ENCODE peak calls at places on chromosomes 2 and 18, in five cellular contexts. S is heart right ventricle, F is HepG2, G is brain microvascular endothelial cell, O is adrenal gland. Q is an unnamed sample. For H3K27me3, the result is how much of the 10 kb centered on the place peaks cover.

GRCh38 chr2:24923106-24923505 is 3.1 kb upstream of the ADCY3 start:
- DNase-seq in S (no peak), F (no peak), G (no peak), O (no peak), Q (no peak)

GRCh38 chr2:129906139-129906860 is 73.2 kb upstream of the RAB6C start:
- DNase-seq in S (no peak), F (no peak), G (no peak), O (peak), Q (no peak)

GRCh38 chr2:160402997-160403979 is 90.3 kb downstream of the RBMS1 start:
- DNase-seq in S (no peak), F (no peak), G (no peak), O (no peak), Q (peak)

GRCh38 chr18:58045265-58046086 is 1.4 kb downstream of the NEDD4L start:
- DNase-seq in S (peak), F (peak), G (no peak), O (peak), Q (peak)

GRCh38 chr2:55133467-55134315 is 83.4 kb upstream of the RTN4 start:
- DNase-seq in S (no peak), F (peak), G (peak), O (peak), Q (no peak)

GRCh38 chr2:157565550-157565949 is 63.1 kb downstream of the ACVR1C start:
- DNase-seq in S (no peak), F (no peak), G (no peak), O (no peak), Q (no peak)

GRCh38 chr18:58580623-58581022 is 48.3 kb downstream of the ALPK2 start:
- DNase-seq in S (no peak), F (no peak), G (no peak), O (no peak), Q (no peak)

GRCh38 chr2:176621350-176621749 is 352.1 kb downstream of the MTX2 start:
- DNase-seq in S (no peak), F (peak), G (no peak), O (no peak), Q (no peak)

GRCh38 chr2:222799262-222799918 is 61.4 kb upstream of the ACSL3 start:
- DNase-seq in S (no peak), F (no peak), G (no peak), O (no peak), Q (no peak)

GRCh38 chr18:79413426-79413825 is 17.7 kb downstream of the NFATC1 start:
- DNase-seq in S (no peak), F (no peak), G (no peak), O (no peak), Q (no peak)

GRCh38 chr2:29228276-29228675 is 113.1 kb downstream of the CLIP4 start:
- DNase-seq in S (no peak), F (no peak), G (no peak), O (no peak), Q (peak)

GRCh38 chr2:134228493-134228903 is 25.4 kb upstream of the MGAT5 start:
- DNase-seq in S (no peak), F (peak), G (no peak), O (no peak), Q (no peak)

GRCh38 chr2:185181901-185182300 is 556.7 kb upstream of the FSIP2 start:
- DNase-seq in S (no peak), F (no peak), G (no peak), O (no peak), Q (peak)

GRCh38 chr2:37832590-37833197 is 92.4 kb upstream of the RMDN2 start:
- DNase-seq in S (peak), F (peak), G (peak), O (peak), Q (peak)

GRCh38 chr2:170711196-170711773 is 3.9 kb upstream of the SP5 start:
- DNase-seq in S (no peak), F (peak), G (no peak), O (no peak), Q (no peak)

GRCh38 chr2:181138816-181139215 is 158.4 kb downstream of the UBE2E3 start:
- DNase-seq in S (no peak), F (no peak), G (no peak), O (no peak), Q (peak)

GRCh38 chr2:148935791-148936190 is 60.8 kb downstream of the KIF5C start:
- DNase-seq in S (no peak), F (no peak), G (no peak), O (no peak), Q (no peak)

GRCh38 chr2:120555066-120555465 is 180.6 kb upstream of the GLI2 start:
- DNase-seq in S (no peak), F (no peak), G (no peak), O (no peak), Q (no peak)

GRCh38 chr2:239883326-239884050 is 141.7 kb downstream of the NDUFA10 start:
- DNase-seq in S (no peak), F (no peak), G (no peak), O (peak), Q (no peak)

GRCh38 chr2:72914226-72915075 is 2.9 kb upstream of the EMX1 start:
- DNase-seq in S (no peak), F (no peak), G (no peak), O (peak), Q (no peak)

GRCh38 chr2:64643838-64644219 is 9.9 kb downstream of the SERTAD2 start:
- DNase-seq in S (no peak), F (no peak), G (no peak), O (no peak), Q (no peak)

GRCh38 chr18:33558529-33558928 is 19.5 kb upstream of the ASXL3 start:
- DNase-seq in S (no peak), F (no peak), G (no peak), O (no peak), Q (peak)

GRCh38 chr2:152348388-152348787 is 13.4 kb downstream of the FMNL2 start:
- DNase-seq in S (no peak), F (no peak), G (no peak), O (no peak), Q (peak)

GRCh38 chr2:239201531-239201876 is 199.3 kb downstream of the HDAC4 start:
- DNase-seq in S (no peak), F (no peak), G (no peak), O (peak), Q (no peak)

GRCh38 chr2:224777563-224777939 is 61.4 kb upstream of the CCDC195 start:
- DNase-seq in S (no peak), F (no peak), G (no peak), O (no peak), Q (peak)

GRCh38 chr2:65545818-65546217 is 113.4 kb upstream of the SPRED2 start:
- DNase-seq in S (no peak), F (no peak), G (no peak), O (no peak), Q (peak)

DNA sequence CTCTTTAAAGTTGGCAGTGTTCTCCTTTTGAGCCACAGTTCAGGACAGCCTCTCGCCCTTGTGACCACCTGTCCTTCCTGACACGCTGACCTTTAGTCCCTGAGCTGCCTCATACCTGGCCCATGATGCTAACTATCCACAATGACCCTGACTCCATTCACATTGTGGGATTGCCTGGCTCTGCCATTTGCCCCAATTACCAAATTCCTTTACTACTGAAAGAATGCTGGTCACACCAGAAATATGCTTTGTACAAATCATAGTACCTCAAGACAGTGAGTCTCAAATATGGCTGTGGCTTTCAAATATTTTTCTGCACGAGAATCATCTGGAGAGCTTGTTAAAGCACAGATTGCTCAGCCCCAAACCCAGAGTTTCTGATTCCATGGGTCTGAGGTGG is 54.2 kb downstream of the LTBP1 start:
- DNase-seq in S (no peak), F (peak), G (no peak), O (no peak), Q (no peak)
- TF ChIP-seq CTCF in S (no peak), F (no peak), G (no peak), O (no peak), Q (no peak)

GRCh38 chr2:174335605-174336402 is 1.1 kb downstream of the SP9 start:
- DNase-seq in S (no peak), F (no peak), G (no peak), O (no peak), Q (no peak)
- H3K4me3 ChIP-seq in S (peak), F (no peak), G (peak), O (no peak), Q (peak)

DNA sequence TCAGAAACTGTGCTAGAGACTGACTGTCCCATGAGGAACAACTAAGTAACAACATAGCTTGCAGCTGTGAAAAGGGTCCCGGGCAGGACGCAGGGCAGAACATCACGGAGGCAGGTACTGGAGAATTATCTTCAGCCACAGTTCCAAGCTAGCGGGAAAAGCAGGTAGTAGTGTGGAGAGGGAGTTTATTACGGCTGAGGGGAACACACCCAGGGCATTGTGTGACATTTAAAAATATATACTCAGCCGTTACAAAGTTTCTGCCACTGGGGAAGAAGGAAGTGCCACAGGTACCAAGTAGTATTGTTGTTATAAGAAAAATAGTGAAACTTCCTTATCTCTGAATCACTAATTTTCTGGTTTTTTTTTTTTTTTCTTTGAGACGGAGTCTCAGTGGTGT is 179.6 kb downstream of the LAMA1 start:
- DNase-seq in S (no peak), F (no peak), G (no peak), O (no peak), Q (no peak)
- H3K27me3 ChIP-seq in S (under half), F (under half), G (under half), O (under half), Q (under half)

DNA sequence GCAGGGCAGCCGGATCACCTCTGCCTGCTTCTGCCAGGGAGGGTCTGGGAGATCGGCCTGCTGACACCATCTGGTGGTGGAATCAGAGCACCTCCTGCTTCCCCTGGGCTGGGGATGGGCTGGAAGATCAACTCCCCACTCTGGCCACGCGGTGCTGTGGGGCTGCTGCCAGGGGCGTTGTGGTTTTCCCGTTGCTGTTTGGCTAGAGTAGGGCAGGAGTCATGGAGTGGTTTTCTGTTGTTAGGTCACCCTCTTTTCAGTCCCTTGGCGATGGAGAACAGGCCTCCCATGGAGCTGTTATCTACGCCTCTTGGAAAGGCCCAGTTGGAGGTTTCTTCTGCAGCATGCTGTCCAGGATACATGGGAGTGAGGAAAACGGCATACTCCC is 15.2 kb downstream of the BCL2L11 start:
- DNase-seq in S (peak), F (peak), G (peak), O (no peak), Q (no peak)
- TF ChIP-seq CTCF in S (no peak), F (peak), G (peak), O (no peak), Q (peak)

GRCh38 chr2:101205521-101205998 is 47.1 kb upstream of the CNOT11 start:
- DNase-seq in S (no peak), F (peak), G (peak), O (peak), Q (peak)
- H3K4me3 ChIP-seq in S (peak), F (peak), G (peak), O (no peak), Q (no peak)

GRCh38 chr18:55688066-55688465 is 100.1 kb upstream of the TCF4 start:
- DNase-seq in S (no peak), F (no peak), G (no peak), O (no peak), Q (peak)
- H3K27me3 ChIP-seq in S (under half), F (under half), G (under half), O (under half), Q (under half)

DNA sequence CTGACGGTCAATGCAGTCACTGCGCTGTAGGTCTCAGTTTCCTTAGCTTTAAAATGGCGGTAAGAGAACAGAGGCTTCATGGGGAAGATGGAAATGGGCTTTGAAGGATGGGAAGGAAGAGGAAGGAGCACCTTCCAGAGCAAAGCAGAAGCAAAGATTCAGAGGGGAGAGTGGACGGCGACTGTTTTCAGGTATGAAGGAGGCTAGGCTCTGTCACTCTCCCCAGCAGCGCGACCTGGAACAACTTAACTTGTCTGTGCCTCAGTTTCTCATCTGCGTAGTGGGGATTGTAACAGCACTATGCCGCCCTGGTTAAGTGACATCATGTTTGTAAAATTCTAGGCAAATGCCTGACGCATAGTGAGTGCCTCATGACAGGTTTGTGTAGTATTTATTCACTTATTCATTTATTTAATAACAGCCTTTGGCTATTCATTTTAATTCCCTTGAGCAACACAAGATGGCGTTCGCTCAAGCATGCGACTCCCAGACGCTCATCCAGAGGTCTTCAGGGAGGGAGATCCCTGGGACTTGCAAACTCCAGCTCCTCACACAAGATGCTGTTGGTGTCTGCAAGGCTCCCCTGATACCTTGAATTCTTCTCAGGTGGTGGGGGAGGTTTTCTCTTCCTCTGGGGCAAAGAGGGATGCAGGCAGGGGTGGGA is 336.3 kb downstream of the DYSF start:
- DNase-seq in S (no peak), F (no peak), G (no peak), O (no peak), Q (no peak)
- TF ChIP-seq CTCF in S (no peak), F (no peak), G (peak), O (no peak), Q (no peak)

GRCh38 chr2:43345391-43345813 is 119.0 kb upstream of the ZFP36L2 start:
- DNase-seq in S (peak), F (no peak), G (no peak), O (no peak), Q (no peak)
- H3K4me3 ChIP-seq in S (no peak), F (no peak), G (no peak), O (no peak), Q (no peak)

Q was measured in bronchial epithelial cell.